ENCODE peak calls at places on chromosomes 7 and 10, in ten cellular contexts. E is CD4-positive, CD25-positive, alpha-beta regulatory T cell; I is NCI-H2029 treated with DMSO at 0.1 percent for 48 hours; Y is body of pancreas; B is RPMI7951; V is activated gamma-delta T cell treated with anti-CD3 and anti-CD28 coated beads, Interleukin-2, amount 50 U/mL, for 16 hours; F is progenitor cell of endocrine pancreas; C is D341Med; A is dermis microvascular lymphatic vessel endothelial cell; N is epithelial cell of prostate. Q is an unnamed sample.
A peak's percentile ranks its signal among the peaks of the same experiment; 100 is the strongest.

GRCh38 chr10:93062499-93063216 is 2.1 kb downstream of the CYP26C1 start:
- DNase-seq in E (no peak), I (no peak), Y (no peak), B (no peak), V (no peak), F (no peak), C (peak; percentile 68), A (peak; percentile 84), N (no peak), Q (no peak)

GRCh38 chr7:45919947-45920542 is 1.0 kb downstream of the IGFBP3 start:
- DNase-seq in E (no peak), I (no peak), Y (no peak), B (no peak), V (no peak), F (no peak), C (no peak), A (no peak), N (no peak), Q (no peak)

GRCh38 chr10:95675403-95676116 is 18.2 kb downstream of the TCTN3 start:
- DNase-seq in E (no peak), I (no peak), Y (no peak), B (no peak), V (no peak), F (no peak), C (no peak), A (no peak), N (no peak), Q (peak; percentile 6)

GRCh38 chr10:88794731-88795130 is 7.8 kb upstream of the LIPM start:
- DNase-seq in E (no peak), I (no peak), Y (no peak), B (no peak), V (no peak), F (no peak), C (no peak), A (no peak), N (no peak), Q (no peak)

GRCh38 chr7:130345106-130345505 is 490 bp downstream of the CPA5 start:
- DNase-seq in E (no peak), I (peak; percentile 38), Y (no peak), B (no peak), V (no peak), F (no peak), C (no peak), A (no peak), N (no peak), Q (no peak)

GRCh38 chr7:101952355-101953247 is 135.2 kb downstream of the CUX1 start:
- DNase-seq in E (no peak), I (no peak), Y (no peak), B (peak; percentile 51), V (no peak), F (no peak), C (no peak), A (peak; percentile 93), N (no peak), Q (peak; percentile 47)

GRCh38 chr10:69994262-69994661 is 58.4 kb upstream of the MACROH2A2 start:
- DNase-seq in E (no peak), I (peak; percentile 33), Y (peak; percentile 25), B (peak; percentile 62), V (no peak), F (no peak), C (peak; percentile 36), A (peak; percentile 60), N (no peak), Q (peak; percentile 61)

GRCh38 chr10:72200883-72201282 is 14.9 kb upstream of the ANAPC16 start:
- DNase-seq in E (no peak), I (no peak), Y (no peak), B (no peak), V (no peak), F (no peak), C (no peak), A (no peak), N (no peak), Q (no peak)

GRCh38 chr10:4596951-4597350 is 229.1 kb upstream of the AKR1E2 start:
- DNase-seq in E (no peak), I (no peak), Y (no peak), B (no peak), V (no peak), F (no peak), C (no peak), A (no peak), N (no peak), Q (no peak)

GRCh38 chr10:33612551-33612950 is 278.1 kb upstream of the NRP1 start:
- DNase-seq in E (no peak), I (no peak), Y (no peak), B (peak; percentile 89), V (no peak), F (no peak), C (no peak), A (no peak), N (peak; percentile 22), Q (no peak)

GRCh38 chr10:5622586-5622985 is 43.8 kb downstream of the ASB13 start:
- DNase-seq in E (no peak), I (no peak), Y (no peak), B (peak; percentile 29), V (no peak), F (no peak), C (no peak), A (no peak), N (no peak), Q (no peak)

GRCh38 chr10:132975976-132976682 is 33.8 kb upstream of the CFAP46 start:
- DNase-seq in E (no peak), I (no peak), Y (no peak), B (no peak), V (no peak), F (no peak), C (no peak), A (no peak), N (no peak), Q (no peak)

GRCh38 chr7:89335490-89335889 is 540.0 kb upstream of the TEX47 start:
- DNase-seq in E (no peak), I (no peak), Y (no peak), B (no peak), V (no peak), F (no peak), C (no peak), A (no peak), N (no peak), Q (no peak)

GRCh38 chr7:3042861-3043489 is 692 bp downstream of the CARD11 start:
- DNase-seq in E (peak; percentile 49), I (no peak), Y (no peak), B (no peak), V (peak; percentile 48), F (no peak), C (no peak), A (no peak), N (no peak), Q (peak; percentile 22)

GRCh38 chr10:125023269-125023668 is 81.3 kb downstream of the ZRANB1 start:
- DNase-seq in E (no peak), I (peak; percentile 10), Y (peak; percentile 74), B (no peak), V (no peak), F (no peak), C (peak; percentile 65), A (no peak), N (no peak), Q (no peak)

GRCh38 chr7:127675716-127676115 is 23.7 kb downstream of the SND1 start:
- DNase-seq in E (no peak), I (no peak), Y (no peak), B (no peak), V (no peak), F (no peak), C (no peak), A (no peak), N (no peak), Q (no peak)

GRCh38 chr10:77188511-77188910 is 449.1 kb downstream of the KCNMA1 start:
- DNase-seq in E (no peak), I (no peak), Y (no peak), B (peak; percentile 23), V (no peak), F (no peak), C (no peak), A (no peak), N (no peak), Q (no peak)

GRCh38 chr10:27746364-27747095 is 911 bp upstream of the MKX start:
- DNase-seq in E (no peak), I (no peak), Y (no peak), B (no peak), V (no peak), F (no peak), C (peak; percentile 32), A (no peak), N (no peak), Q (no peak)